ENCODE peak calls at places on chromosomes 13 and 19, in nine cellular contexts. R, P, H, E, N, L, A, U and T are unnamed samples.

GRCh38 chr13:45194081-45194939 is 6.5 kb downstream of the KCTD4 start:
- DNase-seq in R (peak), P (peak), H (peak), E (peak), N (no peak), L (no peak), A (no peak), U (peak), T (no peak)

GRCh38 chr19:10835089-10835753 is 791 bp downstream of the TMED1 start:
- DNase-seq in R (peak), P (no peak), H (peak), E (no peak), N (no peak), L (peak), A (no peak), U (peak), T (peak)

GRCh38 chr19:20102097-20102496 is 24.3 kb downstream of the ZNF90 start:
- DNase-seq in R (no peak), P (no peak), H (no peak), E (no peak), N (no peak), L (no peak), A (no peak), U (no peak), T (no peak)

GRCh38 chr13:50361282-50361681 is 346.0 kb downstream of the KCNRG start:
- DNase-seq in R (no peak), P (no peak), H (no peak), E (no peak), N (no peak), L (no peak), A (no peak), U (no peak), T (no peak)

GRCh38 chr13:95246292-95247082 is 54.8 kb downstream of the ABCC4 start:
- DNase-seq in R (no peak), P (no peak), H (no peak), E (no peak), N (no peak), L (no peak), A (no peak), U (no peak), T (no peak)

GRCh38 chr19:50850738-50851137 is 4.0 kb upstream of the KLK3 start:
- DNase-seq in R (no peak), P (no peak), H (no peak), E (no peak), N (no peak), L (no peak), A (no peak), U (no peak), T (no peak)

GRCh38 chr13:85536706-85537105 is 262.5 kb downstream of the SLITRK6 start:
- DNase-seq in R (no peak), P (no peak), H (no peak), E (no peak), N (no peak), L (no peak), A (no peak), U (no peak), T (no peak)

GRCh38 chr19:48614436-48615144 is at the start of gene FAM83E:
- DNase-seq in R (no peak), P (no peak), H (peak), E (no peak), N (no peak), L (peak), A (no peak), U (no peak), T (no peak)

GRCh38 chr13:83215627-83216026 is 666.6 kb downstream of the SLITRK1 start:
- DNase-seq in R (no peak), P (no peak), H (no peak), E (no peak), N (no peak), L (no peak), A (no peak), U (no peak), T (no peak)

GRCh38 chr19:10228925-10229324 is 2.2 kb downstream of the S1PR2 start:
- DNase-seq in R (no peak), P (no peak), H (no peak), E (no peak), N (no peak), L (peak), A (no peak), U (peak), T (no peak)

GRCh38 chr19:48186015-48186414 is 15.5 kb downstream of the ZSWIM9 start:
- DNase-seq in R (no peak), P (no peak), H (no peak), E (no peak), N (no peak), L (no peak), A (no peak), U (peak), T (no peak)

GRCh38 chr13:77740931-77741586 is 43.6 kb downstream of the SLAIN1 start:
- DNase-seq in R (no peak), P (no peak), H (no peak), E (no peak), N (no peak), L (no peak), A (no peak), U (no peak), T (no peak)

GRCh38 chr19:31612873-31613272 is 263.6 kb upstream of the TSHZ3 start:
- DNase-seq in R (no peak), P (no peak), H (no peak), E (no peak), N (no peak), L (no peak), A (no peak), U (no peak), T (no peak)

GRCh38 chr19:6580313-6580712 is 10.6 kb downstream of the CD70 start:
- DNase-seq in R (no peak), P (no peak), H (no peak), E (no peak), N (no peak), L (no peak), A (no peak), U (no peak), T (peak)

GRCh38 chr13:27578121-27579030 is 42.0 kb downstream of the LNX2 start:
- DNase-seq in R (no peak), P (no peak), H (no peak), E (no peak), N (no peak), L (no peak), A (no peak), U (no peak), T (no peak)

GRCh38 chr13:41707192-41707858 is 250.0 kb downstream of the RGCC start:
- DNase-seq in R (no peak), P (no peak), H (no peak), E (no peak), N (no peak), L (no peak), A (no peak), U (no peak), T (no peak)

GRCh38 chr13:40271511-40271910 is 394.9 kb downstream of the FOXO1 start:
- DNase-seq in R (peak), P (peak), H (peak), E (peak), N (no peak), L (peak), A (no peak), U (no peak), T (peak)

GRCh38 chr13:110953833-110954532 is 39.1 kb upstream of the ANKRD10 start:
- DNase-seq in R (no peak), P (no peak), H (no peak), E (no peak), N (no peak), L (no peak), A (no peak), U (no peak), T (no peak)

GRCh38 chr13:66860868-66861447 is 369.2 kb downstream of the PCDH9 start:
- DNase-seq in R (no peak), P (no peak), H (no peak), E (no peak), N (no peak), L (no peak), A (no peak), U (no peak), T (no peak)

GRCh38 chr19:8368136-8368535 is 4.2 kb downstream of the ANGPTL4 start:
- DNase-seq in R (no peak), P (no peak), H (no peak), E (no peak), N (no peak), L (no peak), A (no peak), U (no peak), T (no peak)

GRCh38 chr13:32577032-32577431 is 9.2 kb upstream of the PDS5B start:
- DNase-seq in R (no peak), P (no peak), H (no peak), E (no peak), N (no peak), L (no peak), A (no peak), U (no peak), T (no peak)

GRCh38 chr13:75636339-75637095 is 387 bp downstream of the LMO7 start:
- DNase-seq in R (no peak), P (no peak), H (peak), E (no peak), N (no peak), L (peak), A (no peak), U (peak), T (peak)

GRCh38 chr13:29162638-29163037 is 342.5 kb downstream of the MTUS2 start:
- DNase-seq in R (no peak), P (no peak), H (no peak), E (no peak), N (no peak), L (no peak), A (no peak), U (no peak), T (peak)

GRCh38 chr19:5434970-5435641 is 20.1 kb upstream of the ZNRF4 start:
- DNase-seq in R (no peak), P (no peak), H (no peak), E (no peak), N (no peak), L (no peak), A (no peak), U (no peak), T (peak)

GRCh38 chr13:45416521-45417125 is 1.6 kb downstream of the SLC25A30 start:
- DNase-seq in R (no peak), P (no peak), H (no peak), E (no peak), N (no peak), L (no peak), A (no peak), U (no peak), T (no peak)

GRCh38 chr13:64633948-64634347 is 2596.2 kb downstream of the PCDH9 start:
- DNase-seq in R (no peak), P (no peak), H (no peak), E (no peak), N (no peak), L (no peak), A (no peak), U (no peak), T (no peak)

GRCh38 chr19:29285878-29286277 is 72.9 kb upstream of the UQCRFS1 start:
- DNase-seq in R (no peak), P (no peak), H (no peak), E (no peak), N (no peak), L (no peak), A (no peak), U (no peak), T (no peak)

GRCh38 chr13:81874681-81875661 is 1534.0 kb upstream of the SPRY2 start:
- DNase-seq in R (no peak), P (no peak), H (no peak), E (no peak), N (no peak), L (no peak), A (no peak), U (no peak), T (no peak)

GRCh38 chr13:79679334-79679733 is 198.4 kb downstream of the NDFIP2 start:
- DNase-seq in R (peak), P (peak), H (peak), E (peak), N (no peak), L (peak), A (no peak), U (peak), T (peak)

GRCh38 chr19:48881741-48882657 is 9.8 kb downstream of the PPP1R15A start:
- DNase-seq in R (no peak), P (no peak), H (no peak), E (no peak), N (no peak), L (no peak), A (no peak), U (peak), T (no peak)

GRCh38 chr13:76385606-76386005 is 500.6 kb downstream of the KCTD12 start:
- DNase-seq in R (no peak), P (no peak), H (no peak), E (no peak), N (no peak), L (no peak), A (no peak), U (no peak), T (no peak)

GRCh38 chr13:48738261-48738755 is 84.6 kb downstream of the CYSLTR2 start:
- DNase-seq in R (no peak), P (no peak), H (no peak), E (no peak), N (no peak), L (no peak), A (no peak), U (no peak), T (no peak)

GRCh38 chr19:14003279-14004051 is 2.7 kb downstream of the RFX1 start:
- DNase-seq in R (no peak), P (no peak), H (no peak), E (no peak), N (no peak), L (no peak), A (no peak), U (no peak), T (no peak)

GRCh38 chr19:56670961-56671612 is 470 bp downstream of the ZNF835 start:
- DNase-seq in R (no peak), P (peak), H (peak), E (no peak), N (no peak), L (no peak), A (no peak), U (no peak), T (peak)

DNA sequence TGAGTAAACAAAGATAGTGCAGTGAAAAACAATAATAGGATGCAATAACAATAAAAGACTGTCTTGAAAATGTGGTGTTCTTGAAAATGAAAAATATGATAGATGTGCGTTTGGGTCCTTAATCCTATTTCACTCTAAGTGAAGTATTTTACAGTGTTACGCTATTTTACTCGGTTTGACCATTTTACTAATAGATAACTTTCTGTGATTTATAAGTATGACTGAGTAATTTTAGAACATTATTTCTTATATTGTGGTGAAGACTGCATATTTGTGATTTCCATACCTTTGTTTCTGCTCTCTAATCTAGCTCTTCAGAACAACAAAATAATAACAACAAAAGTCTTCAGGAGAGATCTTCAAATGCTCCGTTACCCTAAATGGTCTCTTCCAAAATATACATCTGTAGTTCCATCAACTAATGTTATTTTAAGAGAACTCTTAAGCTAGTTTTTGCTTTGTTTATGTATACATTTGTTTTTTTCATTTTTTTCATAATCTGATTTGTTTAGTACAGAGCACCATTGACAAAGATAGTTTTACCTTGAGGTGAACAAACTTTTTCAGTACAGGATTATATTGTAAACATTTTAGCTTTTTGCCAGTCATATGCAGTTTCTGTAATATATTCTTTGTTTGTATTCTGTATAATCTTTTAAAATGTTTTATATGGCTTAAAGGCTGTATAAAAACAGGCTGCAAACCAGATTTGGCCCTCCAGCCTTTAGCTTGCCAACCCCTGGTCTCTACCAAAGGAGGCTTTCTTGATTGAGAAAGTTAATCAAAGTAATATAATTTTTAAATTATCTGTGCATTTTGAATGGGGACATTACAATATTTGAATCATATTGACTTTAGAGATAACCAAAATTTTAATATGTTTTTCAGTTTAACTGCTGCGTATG is 1572.7 kb upstream of the PRR20A start:
- DNase-seq in R (no peak), P (no peak), H (no peak), E (no peak), N (no peak), L (no peak), A (no peak), U (no peak), T (no peak)
- TF ChIP-seq POLR2A in R (no peak), P (no peak), H (no peak), E (no peak), N (no peak), L (no peak), A (no peak), U (no peak), T (no peak)

DNA sequence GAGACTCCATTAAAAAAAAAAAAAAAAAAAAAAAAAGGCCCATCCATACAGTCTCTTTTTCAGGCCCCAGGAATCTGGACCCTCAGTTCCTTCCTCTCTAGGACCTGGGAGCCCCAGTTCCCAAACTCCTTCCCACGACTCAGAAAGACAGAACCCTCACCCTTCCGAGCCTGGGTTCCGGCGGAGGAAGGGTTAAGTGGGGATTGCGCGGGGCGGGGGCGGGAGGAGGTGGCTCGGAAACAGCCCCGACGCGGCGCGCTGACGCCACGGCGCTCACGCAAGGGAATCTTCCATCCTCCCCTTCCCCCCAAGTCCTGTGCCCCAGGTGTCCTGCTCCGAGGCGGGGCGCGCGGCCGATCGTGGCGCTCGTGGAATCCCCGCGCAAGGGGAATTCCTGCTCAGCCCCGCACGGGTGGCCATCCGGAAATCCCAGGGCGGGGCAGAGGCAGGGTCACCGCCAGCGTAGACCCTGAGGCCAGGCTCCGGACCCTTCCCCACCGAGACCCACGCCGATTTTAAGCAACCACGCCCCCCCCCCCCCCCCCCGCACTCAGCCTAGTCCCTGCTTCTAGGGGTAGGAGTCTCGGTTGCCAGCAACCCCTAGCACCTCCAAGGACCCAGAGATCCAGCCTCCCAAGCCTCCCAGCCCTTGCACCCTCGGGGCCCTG is 659 bp downstream of the NFKBID start:
- DNase-seq in R (peak), P (peak), H (peak), E (peak), N (peak), L (peak), A (peak), U (peak), T (peak)
- TF ChIP-seq CTCF in R (no peak), P (no peak), H (no peak), E (peak), N (no peak), L (no peak), A (no peak), U (no peak), T (no peak)

GRCh38 chr19:40808497-40808896 is 9.5 kb downstream of the EGLN2 start:
- DNase-seq in R (no peak), P (no peak), H (no peak), E (no peak), N (no peak), L (no peak), A (no peak), U (no peak), T (no peak)
- TF ChIP-seq POLR2A in R (no peak), P (no peak), H (no peak), E (no peak), N (peak), L (no peak), A (no peak), U (no peak), T (no peak)

GRCh38 chr19:17183271-17183757 is 31.8 kb upstream of the USE1 start:
- DNase-seq in R (no peak), P (no peak), H (no peak), E (no peak), N (no peak), L (no peak), A (no peak), U (no peak), T (no peak)
- TF ChIP-seq CTCF in R (no peak), P (no peak), H (no peak), E (no peak), N (peak), L (no peak), A (no peak), U (no peak), T (no peak)

GRCh38 chr19:1113278-1113985 is 9.6 kb downstream of the GPX4 start:
- DNase-seq in R (peak), P (peak), H (peak), E (peak), N (peak), L (peak), A (peak), U (peak), T (peak)
- TF ChIP-seq POLR2A in R (no peak), P (no peak), H (no peak), E (peak), N (peak), L (peak), A (peak), U (no peak), T (no peak)

GRCh38 chr19:18060472-18060871 is 26.3 kb downstream of the IL12RB1 start:
- DNase-seq in R (no peak), P (no peak), H (no peak), E (no peak), N (no peak), L (no peak), A (no peak), U (no peak), T (no peak)

GRCh38 chr19:18062043-18062442 is 24.7 kb downstream of the IL12RB1 start:
- DNase-seq in R (no peak), P (no peak), H (no peak), E (no peak), N (no peak), L (no peak), A (no peak), U (no peak), T (no peak)

GRCh38 chr19:18065173-18065495 is 21.6 kb downstream of the IL12RB1 start:
- DNase-seq in R (no peak), P (no peak), H (no peak), E (no peak), N (no peak), L (no peak), A (no peak), U (no peak), T (no peak)

GRCh38 chr19:18059902-18060301 is 26.8 kb downstream of the IL12RB1 start:
- DNase-seq in R (no peak), P (no peak), H (no peak), E (no peak), N (no peak), L (no peak), A (no peak), U (no peak), T (no peak)

GRCh38 chr19:18063463-18063862 is 23.3 kb downstream of the IL12RB1 start:
- DNase-seq in R (no peak), P (no peak), H (no peak), E (no peak), N (no peak), L (no peak), A (no peak), U (no peak), T (no peak)
- TF ChIP-seq CTCF in R (no peak), P (no peak), H (no peak), E (no peak), N (peak), L (peak), A (no peak), U (no peak), T (no peak)

DNA sequence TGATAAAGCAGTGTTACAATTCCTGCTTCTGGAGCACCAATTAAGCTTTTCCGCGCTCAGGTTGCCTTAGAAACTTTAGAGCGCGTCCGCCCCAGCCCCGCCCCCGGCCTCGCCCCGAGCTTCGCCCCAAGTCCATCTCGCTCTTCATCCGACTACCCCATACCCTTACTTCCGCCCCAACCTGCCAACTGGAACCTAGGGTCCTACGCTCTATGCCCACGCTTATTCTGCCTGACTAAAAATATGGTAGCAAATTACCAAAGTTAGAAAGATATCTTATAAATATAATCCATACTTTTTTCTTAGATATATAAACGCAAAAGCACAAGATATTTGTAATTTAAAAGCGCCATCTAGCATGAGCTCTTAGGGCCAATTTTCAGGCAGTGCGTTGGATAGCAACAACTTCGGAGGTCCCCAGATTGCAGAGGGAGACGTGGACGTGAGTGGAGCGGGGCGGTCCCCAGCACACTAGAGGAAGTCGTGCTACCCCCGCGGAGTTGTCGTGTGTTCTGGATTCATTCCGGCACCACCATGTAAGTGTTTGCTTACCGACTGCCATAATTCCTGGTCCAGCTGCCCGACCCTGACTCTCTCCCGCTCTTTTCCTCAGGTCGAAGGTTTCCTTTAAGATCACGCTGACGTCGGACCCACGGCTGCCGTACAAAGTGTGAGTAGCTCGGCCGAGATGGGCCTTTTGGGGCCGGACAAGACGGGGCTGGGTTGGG is at the start of gene UFM1:
- DNase-seq in R (peak), P (peak), H (peak), E (peak), N (peak), L (peak), A (peak), U (peak), T (peak)
- TF ChIP-seq POLR2A in R (peak), P (peak), H (peak), E (peak), N (peak), L (peak), A (peak), U (peak), T (peak)